ENCODE peak calls at places on chromosomes 16 and 17, in five cellular contexts. K is activated CD4-positive, alpha-beta T cell treated with anti-CD3 and anti-CD28 coated beads for 36 hours; M is A549; Q is bronchial epithelial cell; U is tibial artery. D is an unnamed sample.

GRCh38 chr17:4327638-4328037 is 38.8 kb downstream of the UBE2G1 start:
- DNase-seq in K (no peak), M (peak; percentile 86), Q (peak; percentile 95), U (no peak), D (peak; percentile 89)

GRCh38 chr17:77076046-77076882 is 64.5 kb upstream of the SEC14L1 start:
- DNase-seq in K (no peak), U (no peak), Q (no peak), M (no peak), D (no peak)

GRCh38 chr16:72332926-72333325 is 161.0 kb upstream of the PMFBP1 start:
- DNase-seq in M (no peak), K (no peak), U (no peak), Q (no peak), D (no peak)

GRCh38 chr17:38797091-38797490 is 2.3 kb downstream of the PIP4K2B start:
- DNase-seq in Q (peak; percentile 77), K (no peak), M (no peak), U (no peak), D (peak; percentile 66)

GRCh38 chr17:6000426-6000825 is 69.8 kb upstream of the WSCD1 start:
- DNase-seq in Q (no peak), K (no peak), M (no peak), U (no peak), D (no peak)

GRCh38 chr17:74453665-74454196 is 12.7 kb upstream of the CD300A start:
- DNase-seq in K (peak; percentile 88), Q (no peak), M (peak; percentile 77), U (no peak), D (no peak)

GRCh38 chr17:5541610-5542202 is 42.6 kb downstream of the NLRP1 start:
- DNase-seq in M (no peak), U (no peak), Q (no peak), K (no peak), D (no peak)

GRCh38 chr16:55389426-55390073 is 65.5 kb downstream of the IRX6 start:
- DNase-seq in Q (peak; percentile 34), M (no peak), U (no peak), K (no peak), D (peak; percentile 32)

GRCh38 chr17:63240106-63240505 is 206.0 kb downstream of the CYB561 start:
- DNase-seq in K (no peak), M (no peak), U (no peak), Q (no peak), D (no peak)

GRCh38 chr17:40113961-40114272 is 7.9 kb upstream of the MSL1 start:
- DNase-seq in K (no peak), M (no peak), Q (no peak), U (no peak), D (no peak)

GRCh38 chr17:69358688-69359596 is 32.0 kb upstream of the ABCA5 start:
- DNase-seq in U (no peak), Q (no peak), M (peak; percentile 29), K (peak; percentile 18), D (no peak)

D was measured in mammary epithelial cell.